ENCODE peak calls at places on chromosomes 13 and 19, in seven cellular contexts. N is substantia nigra; W is cardiac fibroblast; R is HFFc6; E is activated CD4-positive, alpha-beta T cell treated with anti-CD3 and anti-CD28 coated beads for 36 hours; X is posterior cingulate gyrus; M is progenitor cell of endocrine pancreas. S is an unnamed sample.

GRCh38 chr13:35530147-35530546 is 53.7 kb upstream of the MAB21L1 start:
- DNase-seq in N (no peak), W (no peak), R (no peak), E (no peak), X (no peak), M (no peak), S (no peak)

GRCh38 chr13:110280231-110280813 is 26.6 kb downstream of the COL4A1 start:
- DNase-seq in N (no peak), W (no peak), R (no peak), E (peak), X (no peak), M (no peak), S (no peak)

GRCh38 chr13:113371061-113371460 is 7.1 kb upstream of the GRTP1 start:
- DNase-seq in N (no peak), W (no peak), R (no peak), E (no peak), X (peak), M (peak), S (no peak)

GRCh38 chr13:74575729-74576125 is 441.5 kb upstream of the KLF12 start:
- DNase-seq in N (peak), W (peak), R (peak), E (peak), X (peak), M (peak), S (peak)

GRCh38 chr19:46818812-46819211 is 30.4 kb upstream of the SLC1A5 start:
- DNase-seq in N (no peak), W (peak), R (peak), E (peak), X (no peak), M (no peak), S (no peak)

GRCh38 chr13:112042496-112042895 is 24.5 kb upstream of the SOX1 start:
- DNase-seq in N (no peak), W (no peak), R (no peak), E (no peak), X (no peak), M (no peak), S (no peak)

GRCh38 chr13:98468352-98468751 is 108.6 kb downstream of the STK24 start:
- DNase-seq in N (no peak), W (no peak), R (no peak), E (no peak), X (no peak), M (no peak), S (no peak)

GRCh38 chr19:7870571-7871279 is 3.5 kb downstream of the PRR36 start:
- DNase-seq in N (no peak), W (peak), R (peak), E (peak), X (no peak), M (no peak), S (peak)

GRCh38 chr19:41753936-41754529 is 1.3 kb upstream of the CEACAM6 start:
- DNase-seq in N (no peak), W (peak), R (peak), E (peak), X (no peak), M (no peak), S (no peak)

GRCh38 chr13:39385621-39386231 is 217.3 kb downstream of the LHFPL6 start:
- DNase-seq in N (no peak), W (peak), R (no peak), E (no peak), X (no peak), M (no peak), S (no peak)

GRCh38 chr13:53064721-53065120 is 36.1 kb downstream of the OLFM4 start:
- DNase-seq in N (no peak), W (no peak), R (no peak), E (no peak), X (no peak), M (no peak), S (no peak)

GRCh38 chr13:30734434-30734833 is 909 bp upstream of the ALOX5AP start:
- DNase-seq in N (no peak), W (no peak), R (peak), E (no peak), X (no peak), M (no peak), S (no peak)

GRCh38 chr13:32080328-32080744 is 48.8 kb downstream of the FRY start:
- DNase-seq in N (no peak), W (no peak), R (no peak), E (no peak), X (no peak), M (no peak), S (no peak)

GRCh38 chr19:19860756-19861390 is 4.8 kb upstream of the ZNF253 start:
- DNase-seq in N (no peak), W (no peak), R (no peak), E (peak), X (no peak), M (peak), S (no peak)

GRCh38 chr13:113855012-113855921 is 8.6 kb downstream of the GAS6 start:
- DNase-seq in N (no peak), W (no peak), R (no peak), E (no peak), X (peak), M (no peak), S (no peak)

GRCh38 chr19:58368561-58369360 is 6.2 kb upstream of the ZNF497 start:
- DNase-seq in N (no peak), W (no peak), R (no peak), E (no peak), X (no peak), M (no peak), S (no peak)

GRCh38 chr13:99991806-99992242 is 10.2 kb downstream of the ZIC2 start:
- DNase-seq in N (no peak), W (no peak), R (no peak), E (no peak), X (no peak), M (no peak), S (no peak)

GRCh38 chr19:40933025-40933424 is 51.0 kb upstream of the CYP2A7 start:
- DNase-seq in N (no peak), W (no peak), R (peak), E (no peak), X (no peak), M (no peak), S (no peak)

GRCh38 chr13:99501135-99501951 is at the start of gene TM9SF2:
- DNase-seq in N (peak), W (peak), R (peak), E (peak), X (peak), M (peak), S (peak)

GRCh38 chr13:39282400-39282972 is 244.2 kb downstream of the NHLRC3 start:
- DNase-seq in N (no peak), W (no peak), R (no peak), E (no peak), X (no peak), M (no peak), S (no peak)